ENCODE peak calls at places on chromosomes 13 and 19, in seven cellular contexts. O is activated T-cell treated with anti-CD3 and anti-CD28 coated beads for 24 hours, E is endodermal cell, Q is ELR, A is GM12892, T is HS-5, R is spleen. W is an unnamed sample.

GRCh38 chr13:59452189-59452588 is 711.5 kb downstream of the DIAPH3 start:
- DNase-seq in O (no peak), E (no peak), Q (no peak), A (no peak), T (no peak), R (no peak), W (no peak)

GRCh38 chr13:51804295-51805172 is 571 bp upstream of the DHRS12 start:
- DNase-seq in O (no peak), E (no peak), Q (no peak), A (no peak), T (no peak), R (peak; percentile 83), W (no peak)

GRCh38 chr19:18346091-18346490 is 5.7 kb downstream of the PGPEP1 start:
- DNase-seq in O (no peak), E (peak; percentile 88), Q (no peak), A (no peak), T (no peak), R (no peak), W (peak; percentile 73)

GRCh38 chr19:47066376-47067214 is 18.2 kb upstream of the TMEM160 start:
- DNase-seq in O (no peak), E (peak; percentile 40), Q (no peak), A (no peak), T (no peak), R (no peak), W (no peak)

GRCh38 chr13:87052731-87053130 is 618.4 kb upstream of the SLITRK5 start:
- DNase-seq in O (no peak), E (no peak), Q (peak; percentile 57), A (no peak), T (peak; percentile 6), R (no peak), W (no peak)

GRCh38 chr13:109569938-109570711 is 216.3 kb downstream of the IRS2 start:
- DNase-seq in O (peak; percentile 5), E (no peak), Q (no peak), A (peak; percentile 10), T (no peak), R (no peak), W (no peak)

GRCh38 chr19:17263712-17264640 is 569 bp downstream of the USHBP1 start:
- DNase-seq in O (no peak), E (no peak), Q (no peak), A (no peak), T (no peak), R (no peak), W (no peak)

GRCh38 chr13:107342747-107343146 is 774.8 kb upstream of the ARGLU1 start:
- DNase-seq in O (no peak), E (no peak), Q (no peak), A (no peak), T (no peak), R (no peak), W (no peak)

GRCh38 chr13:59521549-59521948 is 642.2 kb downstream of the DIAPH3 start:
- DNase-seq in O (no peak), E (no peak), Q (no peak), A (no peak), T (no peak), R (no peak), W (no peak)

GRCh38 chr19:58356236-58356970 is 3.1 kb upstream of the A1BG start:
- DNase-seq in O (peak; percentile 16), E (peak; percentile 50), Q (no peak), A (no peak), T (no peak), R (no peak), W (peak; percentile 76)

GRCh38 chr13:110520431-110521295 is 40.9 kb downstream of the RAB20 start:
- DNase-seq in O (no peak), E (no peak), Q (no peak), A (no peak), T (no peak), R (no peak), W (no peak)

GRCh38 chr13:94351292-94352000 is 128.0 kb downstream of the DCT start:
- DNase-seq in O (no peak), E (no peak), Q (peak; percentile 88), A (no peak), T (peak; percentile 46), R (no peak), W (no peak)

GRCh38 chr13:102295316-102296048 is 106.4 kb downstream of the FGF14 start:
- DNase-seq in O (no peak), E (no peak), Q (peak; percentile 2), A (no peak), T (no peak), R (no peak), W (no peak)

GRCh38 chr19:7921302-7921954 is 1.3 kb downstream of the SNAPC2 start:
- DNase-seq in O (no peak), E (no peak), Q (no peak), A (no peak), T (no peak), R (no peak), W (no peak)

GRCh38 chr19:18612772-18613588 is at the start of gene TMEM59L:
- DNase-seq in O (no peak), E (peak; percentile 75), Q (no peak), A (no peak), T (no peak), R (peak; percentile 79), W (no peak)

GRCh38 chr13:21463424-21463823 is 4.3 kb upstream of the ZDHHC20 start:
- DNase-seq in O (no peak), E (no peak), Q (no peak), A (no peak), T (no peak), R (no peak), W (no peak)

GRCh38 chr19:4172861-4173473 is 9.4 kb downstream of the SIRT6 start:
- DNase-seq in O (peak; percentile 39), E (peak; percentile 95), Q (peak; percentile 52), A (peak; percentile 48), T (no peak), R (peak; percentile 84), W (peak; percentile 84)

GRCh38 chr13:19860884-19861655 is 2.4 kb downstream of the ZMYM5 start:
- DNase-seq in O (no peak), E (peak; percentile 50), Q (peak; percentile 83), A (no peak), T (no peak), R (peak; percentile 34), W (peak; percentile 65)

GRCh38 chr13:51286135-51287002 is 53.1 kb upstream of the SERPINE3 start:
- DNase-seq in O (peak; percentile 55), E (peak; percentile 96), Q (peak; percentile 70), A (peak; percentile 37), T (no peak), R (peak; percentile 90), W (peak; percentile 87)

GRCh38 chr19:2549701-2550191 is 73.8 kb downstream of the GADD45B start:
- DNase-seq in O (no peak), E (no peak), Q (peak; percentile 78), A (no peak), T (no peak), R (peak; percentile 84), W (no peak)

GRCh38 chr13:76853481-76853880 is 32.7 kb downstream of the KCTD12 start:
- DNase-seq in O (no peak), E (no peak), Q (peak; percentile 61), A (no peak), T (no peak), R (no peak), W (no peak)

GRCh38 chr13:104810242-104810641 is 1725.2 kb downstream of the EFNB2 start:
- DNase-seq in O (no peak), E (no peak), Q (no peak), A (no peak), T (no peak), R (no peak), W (no peak)

GRCh38 chr19:49536921-49537462 is 9.2 kb downstream of the RCN3 start:
- DNase-seq in O (no peak), E (no peak), Q (no peak), A (no peak), T (no peak), R (no peak), W (no peak)

GRCh38 chr19:17026706-17027427 is at the start of gene CPAMD8:
- DNase-seq in O (no peak), E (peak; percentile 76), Q (no peak), A (no peak), T (no peak), R (no peak), W (no peak)

GRCh38 chr13:26515721-26516120 is 41.8 kb upstream of the WASF3 start:
- DNase-seq in O (no peak), E (no peak), Q (no peak), A (no peak), T (no peak), R (no peak), W (peak; percentile 52)

GRCh38 chr13:41465215-41465907 is 8.0 kb downstream of the RGCC start:
- DNase-seq in O (peak; percentile 83), E (no peak), Q (peak; percentile 93), A (peak; percentile 70), T (peak; percentile 32), R (peak; percentile 94), W (no peak)

GRCh38 chr13:79780240-79780639 is 299.3 kb downstream of the NDFIP2 start:
- DNase-seq in O (no peak), E (no peak), Q (peak; percentile 4), A (no peak), T (no peak), R (no peak), W (no peak)

GRCh38 chr13:47723898-47724297 is 277.2 kb downstream of the SUCLA2 start:
- DNase-seq in O (no peak), E (peak; percentile 55), Q (no peak), A (no peak), T (no peak), R (no peak), W (no peak)

GRCh38 chr13:93709511-93710244 is 483.1 kb downstream of the GPC6 start:
- DNase-seq in O (no peak), E (no peak), Q (no peak), A (no peak), T (no peak), R (no peak), W (no peak)

GRCh38 chr13:50323440-50324070 is 308.3 kb downstream of the KCNRG start:
- DNase-seq in O (no peak), E (no peak), Q (peak; percentile 91), A (no peak), T (peak; percentile 79), R (no peak), W (no peak)

GRCh38 chr19:15684828-15685227 is 11.9 kb downstream of the CYP4F12 start:
- DNase-seq in O (no peak), E (no peak), Q (no peak), A (no peak), T (no peak), R (no peak), W (no peak)

GRCh38 chr19:29546583-29547190 is 20.9 kb downstream of the VSTM2B start:
- DNase-seq in O (no peak), E (no peak), Q (no peak), A (no peak), T (no peak), R (peak; percentile 41), W (no peak)

GRCh38 chr19:15714638-15715037 is 13.2 kb upstream of the OR10H2 start:
- DNase-seq in O (no peak), E (no peak), Q (no peak), A (no peak), T (no peak), R (no peak), W (no peak)

GRCh38 chr19:15829786-15830185 is 14.3 kb upstream of the OR10H1 start:
- DNase-seq in O (no peak), E (no peak), Q (no peak), A (no peak), T (no peak), R (no peak), W (no peak)

GRCh38 chr19:12034610-12035009 is 869 bp downstream of the ZNF433 start:
- DNase-seq in O (no peak), E (no peak), Q (peak; percentile 17), A (no peak), T (no peak), R (no peak), W (peak; percentile 24)